ENCODE peak calls at places on chromosomes 1 and 21, in seven cellular contexts. Y is body of pancreas, K is nephron progenitor cell, E is fibroblast of the aortic adventitia, A is cardiac fibroblast, W is thoracic aorta, B is GM13976. F is an unnamed sample.

GRCh38 chr1:1895456-1896333 is 4.8 kb upstream of the GNB1 start:
- DNase-seq in Y (no peak), B (no peak), A (no peak), W (no peak), K (no peak), E (no peak), F (no peak)

GRCh38 chr1:24347159-24347931 is 28.2 kb downstream of the GRHL3 start:
- DNase-seq in W (no peak), K (no peak), A (no peak), E (no peak), B (no peak), Y (no peak), F (no peak)

GRCh38 chr1:231420959-231421615 is 1.0 kb downstream of the EGLN1 start:
- DNase-seq in B (peak), E (peak), W (no peak), A (peak), Y (peak), K (peak), F (peak)

GRCh38 chr1:207923561-207923960 is 12.6 kb upstream of the CD34 start:
- DNase-seq in B (no peak), Y (no peak), W (no peak), K (peak), A (no peak), E (no peak), F (no peak)

GRCh38 chr1:211068976-211069375 is 65.0 kb downstream of the KCNH1 start:
- DNase-seq in K (no peak), E (no peak), Y (no peak), A (no peak), B (no peak), W (no peak), F (no peak)

GRCh38 chr1:71784989-71785388 is 497.4 kb downstream of the NEGR1 start:
- DNase-seq in E (no peak), Y (no peak), W (no peak), A (no peak), K (no peak), B (no peak), F (no peak)

GRCh38 chr1:228374711-228375577 is 31.7 kb downstream of the TRIM11 start:
- DNase-seq in B (no peak), K (no peak), W (peak), A (peak), E (peak), Y (peak), F (peak)

GRCh38 chr21:29166333-29166732 is 35.9 kb downstream of the MAP3K7CL start:
- DNase-seq in Y (no peak), E (no peak), B (no peak), K (no peak), A (no peak), W (no peak), F (no peak)

GRCh38 chr1:147719711-147720225 is 40.6 kb downstream of the GJA5 start:
- DNase-seq in W (no peak), B (no peak), Y (peak), E (no peak), A (no peak), K (no peak), F (no peak)

GRCh38 chr1:67675800-67676199 is 9.2 kb upstream of the GADD45A start:
- DNase-seq in B (no peak), E (no peak), Y (no peak), A (no peak), K (no peak), W (no peak), F (no peak)

GRCh38 chr21:39064325-39065012 is 118.8 kb downstream of the PSMG1 start:
- DNase-seq in W (no peak), A (no peak), E (no peak), K (no peak), Y (no peak), B (no peak), F (no peak)

DNA sequence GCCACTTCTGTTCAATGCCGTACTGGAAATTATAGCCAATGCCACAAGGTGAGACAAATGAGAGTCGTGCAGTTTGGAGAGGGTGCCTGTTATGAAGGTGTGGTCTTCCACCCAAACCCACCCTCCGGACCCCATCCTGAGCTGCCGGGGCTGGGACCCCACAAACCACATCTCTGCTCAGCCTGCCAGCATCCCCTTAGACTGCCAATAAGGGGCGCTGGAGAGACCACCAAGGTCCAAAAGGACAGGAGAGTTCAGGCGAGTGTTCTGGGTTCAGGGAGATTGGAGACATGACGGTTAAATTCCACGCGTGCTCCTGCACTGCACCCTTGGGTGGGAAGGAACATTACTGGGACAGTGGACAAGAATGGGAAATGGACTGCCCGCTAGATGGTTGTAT is 48.7 kb upstream of the COL18A1 start:
- DNase-seq in A (no peak), B (no peak), K (no peak), W (no peak), Y (no peak), E (no peak), F (no peak)
- TF ChIP-seq CTCF in A (no peak), B (no peak), K (no peak), W (no peak), Y (no peak), E (no peak), F (no peak)

GRCh38 chr1:181135462-181135781 is 46.9 kb downstream of the IER5 start:
- DNase-seq in Y (no peak), A (peak), B (peak), E (peak), W (no peak), K (no peak), F (no peak)
- TF ChIP-seq CTCF in Y (no peak), A (peak), B (no peak), E (peak), W (peak), K (peak), F (no peak)

GRCh38 chr1:236168716-236169429 is 26.5 kb downstream of the GPR137B start:
- DNase-seq in A (peak), W (no peak), Y (no peak), B (no peak), E (peak), K (no peak), F (peak)
- TF ChIP-seq CTCF in A (no peak), W (no peak), Y (no peak), B (no peak), E (no peak), K (no peak), F (no peak)

GRCh38 chr1:201208236-201208635 is 17.6 kb downstream of the IGFN1 start:
- DNase-seq in B (no peak), W (no peak), K (no peak), Y (no peak), A (no peak), E (no peak), F (no peak)
- TF ChIP-seq CTCF in B (no peak), W (no peak), K (no peak), Y (no peak), A (no peak), E (no peak), F (no peak)

DNA sequence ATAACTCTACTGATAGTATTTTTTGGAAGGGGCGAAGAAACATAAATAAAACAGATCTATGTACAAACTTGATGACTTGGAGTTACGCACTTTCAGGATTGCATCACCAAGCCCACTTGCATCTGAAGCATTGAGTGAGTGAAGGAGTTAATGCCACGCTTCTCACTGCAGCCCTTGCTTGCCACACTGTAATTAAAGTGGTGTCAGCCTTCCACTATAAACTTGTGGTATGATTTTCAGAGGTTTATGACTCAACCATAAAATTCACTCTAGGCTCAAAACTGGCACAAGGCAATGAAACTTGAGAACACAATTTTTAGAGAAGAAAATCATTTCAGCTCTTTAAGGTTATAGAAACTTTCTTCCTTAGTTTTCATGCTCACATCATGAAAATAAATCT is 93.9 kb upstream of the PRMT6 start:
- DNase-seq in A (no peak), K (no peak), Y (no peak), E (no peak), W (no peak), B (no peak), F (no peak)
- TF ChIP-seq CTCF in A (no peak), K (no peak), Y (no peak), E (no peak), W (no peak), B (no peak), F (no peak)

GRCh38 chr1:223345720-223346119 is 18.3 kb downstream of the SUSD4 start:
- DNase-seq in W (no peak), A (no peak), K (no peak), E (no peak), Y (no peak), B (no peak), F (no peak)
- TF ChIP-seq CTCF in W (no peak), A (no peak), K (no peak), E (no peak), Y (no peak), B (no peak), F (no peak)

GRCh38 chr1:94332952-94333351 is 85.2 kb upstream of the ABCD3 start:
- DNase-seq in K (no peak), B (peak), E (peak), A (no peak), W (no peak), Y (no peak), F (no peak)

GRCh38 chr1:94327001-94327685 is 89.8 kb upstream of the ARHGAP29 start:
- DNase-seq in Y (no peak), A (peak), K (peak), W (peak), B (no peak), E (peak), F (no peak)

GRCh38 chr1:94329276-94329675 is 88.9 kb upstream of the ABCD3 start:
- DNase-seq in B (no peak), A (no peak), Y (no peak), W (no peak), E (peak), K (no peak), F (no peak)

GRCh38 chr1:94332516-94332915 is 85.7 kb upstream of the ABCD3 start:
- DNase-seq in E (no peak), A (no peak), K (no peak), W (no peak), Y (no peak), B (no peak), F (no peak)

GRCh38 chr1:94329986-94330385 is 88.2 kb upstream of the ABCD3 start:
- DNase-seq in Y (no peak), K (no peak), B (no peak), W (no peak), A (peak), E (peak), F (no peak)
- TF ChIP-seq CTCF in Y (peak), K (no peak), B (no peak), W (peak), A (peak), E (peak), F (peak)

GRCh38 chr1:160836561-160836960 is 26.1 kb downstream of the CD244 start:
- DNase-seq in A (no peak), K (no peak), B (no peak), W (no peak), E (no peak), Y (no peak), F (no peak)

GRCh38 chr1:160836981-160837557 is 25.6 kb downstream of the CD244 start:
- DNase-seq in A (peak), W (no peak), B (no peak), Y (no peak), E (peak), K (no peak), F (no peak)

GRCh38 chr1:160838876-160839275 is 23.8 kb downstream of the CD244 start:
- DNase-seq in K (no peak), E (no peak), W (no peak), A (no peak), Y (no peak), B (no peak), F (no peak)

GRCh38 chr1:160837558-160838205 is 25.0 kb downstream of the CD244 start:
- DNase-seq in A (peak), K (no peak), W (no peak), B (peak), E (no peak), Y (no peak), F (no peak)

GRCh38 chr1:160834945-160835565 is 27.6 kb downstream of the CD244 start:
- DNase-seq in E (peak), A (peak), K (peak), W (no peak), B (peak), Y (peak), F (no peak)
- TF ChIP-seq CTCF in E (peak), A (peak), K (peak), W (peak), B (peak), Y (peak), F (peak)

GRCh38 chr21:43361493-43362296 is 65.2 kb downstream of the SIK1 start:
- DNase-seq in E (no peak), Y (no peak), K (no peak), W (no peak), A (no peak), B (peak), F (no peak)

GRCh38 chr21:43362928-43363314 is 64.0 kb downstream of the SIK1 start:
- DNase-seq in A (no peak), Y (no peak), B (no peak), W (no peak), K (peak), E (no peak), F (no peak)

GRCh38 chr21:43362306-43362927 is 64.5 kb downstream of the SIK1 start:
- DNase-seq in K (peak), E (peak), A (peak), Y (peak), B (peak), W (no peak), F (peak)

GRCh38 chr21:43360441-43361126 is 66.3 kb downstream of the SIK1 start:
- DNase-seq in K (no peak), E (no peak), B (no peak), W (no peak), Y (no peak), A (no peak), F (no peak)

GRCh38 chr21:43361127-43361492 is 65.8 kb downstream of the SIK1 start:
- DNase-seq in Y (no peak), W (no peak), E (no peak), B (no peak), K (peak), A (no peak), F (no peak)
- TF ChIP-seq CTCF in Y (no peak), W (no peak), E (no peak), B (no peak), K (no peak), A (peak), F (no peak)

GRCh38 chr1:56647106-56647505 is 2.0 kb downstream of the PRKAA2 start:
- DNase-seq in B (no peak), E (no peak), K (no peak), A (no peak), W (no peak), Y (no peak), F (no peak)

GRCh38 chr1:56644064-56644940 is 812 bp upstream of the PRKAA2 start:
- DNase-seq in K (no peak), Y (no peak), W (no peak), A (peak), E (peak), B (peak), F (no peak)

GRCh38 chr1:56645663-56646330 is 683 bp downstream of the PRKAA2 start:
- DNase-seq in K (peak), B (no peak), Y (peak), E (no peak), A (no peak), W (no peak), F (no peak)

GRCh38 chr1:56643661-56644060 is 1.5 kb upstream of the PRKAA2 start:
- DNase-seq in W (no peak), A (no peak), K (no peak), E (no peak), Y (no peak), B (no peak), F (no peak)

DNA sequence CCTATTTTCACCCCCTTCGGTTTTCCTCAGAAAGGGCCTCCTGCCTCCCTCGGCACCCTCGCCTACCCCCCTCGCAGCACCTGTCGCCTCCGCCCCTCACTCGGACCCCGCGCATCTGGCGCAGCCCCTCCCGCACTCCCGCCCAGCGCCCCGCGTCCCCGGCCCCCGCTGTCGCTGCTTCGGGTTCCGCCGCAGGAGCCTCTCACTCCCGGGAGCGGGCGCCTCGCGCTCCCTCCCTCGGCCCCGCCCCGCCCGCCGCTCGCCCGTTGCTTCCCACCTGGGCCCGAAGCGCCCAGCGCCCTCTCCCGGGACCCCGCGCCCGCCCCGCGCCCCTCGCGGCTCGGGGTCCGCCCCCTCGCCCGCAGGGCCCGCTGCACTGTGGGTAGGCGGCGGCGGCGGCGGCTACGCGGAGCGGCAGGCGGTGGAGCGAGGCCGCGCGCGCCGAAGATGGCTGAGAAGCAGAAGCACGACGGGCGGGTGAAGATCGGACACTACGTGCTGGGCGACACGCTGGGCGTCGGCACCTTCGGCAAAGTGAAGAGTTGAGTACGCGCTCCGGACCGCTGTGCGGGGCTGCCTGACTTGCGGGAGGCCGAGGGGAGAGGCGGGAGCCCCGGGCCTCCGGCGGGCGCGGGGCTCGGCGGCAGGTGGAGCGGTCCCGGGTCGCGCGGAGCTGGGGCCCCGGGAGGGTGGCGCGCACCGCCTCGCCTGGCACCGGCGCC is at the start of gene PRKAA2:
- DNase-seq in W (no peak), E (no peak), Y (peak), B (peak), K (peak), A (peak), F (peak)
- TF ChIP-seq CTCF in W (no peak), E (no peak), Y (no peak), B (no peak), K (no peak), A (no peak), F (no peak)

F was measured in mesothelial cell of epicardium.